ENCODE peak calls at places on chromosome 4, in five cellular contexts. J is H9; U is mesothelial cell of epicardium; A is CD4-positive, alpha-beta T cell; G is endothelial cell. Y is an unnamed sample.

GRCh38 chr4:3630934-3631585 is 98.8 kb upstream of the LRPAP1 start:
- DNase-seq in U (no peak), A (no peak), J (no peak), G (no peak), Y (no peak)

GRCh38 chr4:77994194-77994721 is 62.9 kb upstream of the FRAS1 start:
- DNase-seq in G (peak; percentile 62), J (peak; percentile 78), A (no peak), U (peak; percentile 58), Y (peak; percentile 20)

GRCh38 chr4:683982-684571 is 4.9 kb downstream of the SLC49A3 start:
- DNase-seq in J (peak; percentile 89), A (no peak), G (peak; percentile 77), U (no peak), Y (no peak)

GRCh38 chr4:69760455-69760854 is at the start of gene SULT1B1:
- DNase-seq in J (no peak), U (no peak), G (no peak), A (peak; percentile 45), Y (no peak)

GRCh38 chr4:158788608-158789007 is 19.8 kb downstream of the FNIP2 start:
- DNase-seq in G (no peak), U (no peak), A (no peak), J (no peak), Y (no peak)

GRCh38 chr4:79049840-79050520 is 110.7 kb upstream of the PAQR3 start:
- DNase-seq in J (no peak), G (no peak), A (no peak), U (no peak), Y (no peak)

GRCh38 chr4:98377626-98378025 is 116.4 kb downstream of the RAP1GDS1 start:
- DNase-seq in G (no peak), A (no peak), J (no peak), U (no peak), Y (no peak)

GRCh38 chr4:6134612-6135220 is 65.6 kb downstream of the JAKMIP1 start:
- DNase-seq in U (no peak), J (peak; percentile 51), G (no peak), A (peak; percentile 12), Y (no peak)

GRCh38 chr4:54662123-54662522 is 4.4 kb downstream of the KIT start:
- DNase-seq in G (no peak), A (no peak), U (no peak), J (no peak), Y (no peak)

GRCh38 chr4:165540206-165540865 is 161.5 kb downstream of the CPE start:
- DNase-seq in A (no peak), U (no peak), J (no peak), G (no peak), Y (no peak)

GRCh38 chr4:75800972-75801371 is 76.6 kb downstream of the USO1 start:
- DNase-seq in J (no peak), G (no peak), U (no peak), A (no peak), Y (no peak)

GRCh38 chr4:105158837-105159236 is 12.2 kb downstream of the TET2 start:
- DNase-seq in A (no peak), J (no peak), G (no peak), U (no peak), Y (no peak)

GRCh38 chr4:165472943-165473676 is 94.3 kb downstream of the CPE start:
- DNase-seq in J (no peak), G (no peak), A (no peak), U (no peak), Y (no peak)

GRCh38 chr4:26916195-26916594 is 55.6 kb downstream of the STIM2 start:
- DNase-seq in U (no peak), J (no peak), A (no peak), G (no peak), Y (no peak)

GRCh38 chr4:155758500-155759371 is at the start of gene GUCY1B1:
- DNase-seq in G (peak; percentile 84), U (peak; percentile 88), A (peak; percentile 55), J (peak; percentile 97), Y (peak; percentile 70)

GRCh38 chr4:23584024-23584423 is 305.8 kb downstream of the PPARGC1A start:
- DNase-seq in G (no peak), U (no peak), J (no peak), A (no peak), Y (no peak)

GRCh38 chr4:4752025-4752424 is 107.4 kb upstream of the MSX1 start:
- DNase-seq in G (no peak), A (no peak), U (no peak), J (no peak), Y (no peak)

GRCh38 chr4:75555294-75556164 is at the start of gene ODAPH:
- DNase-seq in A (no peak), J (no peak), G (no peak), U (no peak), Y (no peak)

GRCh38 chr4:3483471-3483921 is 20.4 kb downstream of the DOK7 start:
- DNase-seq in U (no peak), G (no peak), J (no peak), A (no peak), Y (no peak)

GRCh38 chr4:16794816-16795445 is 103.5 kb downstream of the LDB2 start:
- DNase-seq in G (peak; percentile 84), A (no peak), J (peak; percentile 74), U (peak; percentile 44), Y (peak; percentile 49)

GRCh38 chr4:8774071-8774470 is 97.6 kb downstream of the HMX1 start:
- DNase-seq in J (no peak), U (no peak), G (no peak), A (no peak), Y (no peak)

GRCh38 chr4:90198086-90198847 is 71.1 kb downstream of the CCSER1 start:
- DNase-seq in A (no peak), U (no peak), G (no peak), J (peak; percentile 43), Y (no peak)

GRCh38 chr4:124904723-124905390 is 192.3 kb upstream of the ANKRD50 start:
- DNase-seq in A (no peak), G (no peak), J (no peak), U (no peak), Y (no peak)

GRCh38 chr4:8907596-8908205 is 36.1 kb upstream of the HMX1 start:
- DNase-seq in G (no peak), J (peak; percentile 24), A (peak; percentile 16), U (no peak), Y (no peak)

GRCh38 chr4:69743476-69744156 is 16.8 kb downstream of the SULT1B1 start:
- DNase-seq in A (no peak), G (no peak), U (no peak), J (no peak), Y (no peak)

GRCh38 chr4:177434667-177435066 is 7.6 kb downstream of the AGA start:
- DNase-seq in A (no peak), U (no peak), G (no peak), J (no peak), Y (no peak)

GRCh38 chr4:7132730-7133582 is 59.4 kb upstream of the SORCS2 start:
- DNase-seq in A (no peak), G (no peak), U (no peak), J (no peak), Y (no peak)

GRCh38 chr4:173317003-173317402 is 17.2 kb downstream of the HMGB2 start:
- DNase-seq in U (no peak), G (peak; percentile 33), A (no peak), J (peak; percentile 51), Y (no peak)

GRCh38 chr4:151407018-151407417 is 2.0 kb upstream of the FHIP1A start:
- DNase-seq in U (no peak), G (no peak), J (no peak), A (no peak), Y (no peak)

GRCh38 chr4:151400343-151400742 is 8.6 kb upstream of the FHIP1A start:
- DNase-seq in A (no peak), G (no peak), U (no peak), J (no peak), Y (no peak)

GRCh38 chr4:151402150-151402865 is 6.7 kb upstream of the FHIP1A start:
- DNase-seq in G (no peak), J (no peak), U (no peak), A (no peak), Y (no peak)

GRCh38 chr4:151401739-151402138 is 7.2 kb upstream of the FHIP1A start:
- DNase-seq in G (no peak), U (no peak), J (no peak), A (no peak), Y (no peak)

GRCh38 chr4:151403656-151404055 is 5.3 kb upstream of the FHIP1A start:
- DNase-seq in G (no peak), J (no peak), U (no peak), A (no peak), Y (no peak)
- TF ChIP-seq CTCF in G (no peak), J (no peak), U (no peak), A (no peak), Y (no peak)

GRCh38 chr4:144646523-144647094 is 653 bp downstream of the HHIP start:
- DNase-seq in G (peak; percentile 37), A (no peak), U (peak; percentile 41), J (peak; percentile 38), Y (no peak)
- TF ChIP-seq CTCF in G (no peak), A (no peak), U (no peak), J (no peak), Y (peak; percentile 37)

DNA sequence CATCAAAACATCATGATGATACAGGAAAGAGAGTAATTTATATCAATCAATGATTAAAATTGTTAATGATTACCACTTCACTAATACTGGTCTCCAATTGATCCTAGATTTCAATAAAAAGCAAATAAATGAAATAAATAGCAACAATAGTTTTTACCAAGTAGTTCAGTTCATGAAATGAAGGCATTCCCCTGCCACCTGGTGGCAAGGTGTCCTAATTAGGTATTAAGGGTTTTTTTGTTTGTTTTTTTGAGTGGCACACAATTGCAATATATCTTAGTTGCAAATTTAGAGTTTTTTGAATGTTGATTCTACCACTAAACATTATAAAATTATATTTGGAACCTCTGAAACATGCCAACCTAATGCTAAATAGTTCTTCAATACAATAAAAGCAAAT is 157.4 kb upstream of the PDE5A start:
- DNase-seq in A (no peak), U (no peak), J (no peak), G (no peak), Y (no peak)
- TF ChIP-seq CTCF in A (no peak), U (no peak), J (peak; percentile 69), G (peak; percentile 35), Y (peak; percentile 53)

DNA sequence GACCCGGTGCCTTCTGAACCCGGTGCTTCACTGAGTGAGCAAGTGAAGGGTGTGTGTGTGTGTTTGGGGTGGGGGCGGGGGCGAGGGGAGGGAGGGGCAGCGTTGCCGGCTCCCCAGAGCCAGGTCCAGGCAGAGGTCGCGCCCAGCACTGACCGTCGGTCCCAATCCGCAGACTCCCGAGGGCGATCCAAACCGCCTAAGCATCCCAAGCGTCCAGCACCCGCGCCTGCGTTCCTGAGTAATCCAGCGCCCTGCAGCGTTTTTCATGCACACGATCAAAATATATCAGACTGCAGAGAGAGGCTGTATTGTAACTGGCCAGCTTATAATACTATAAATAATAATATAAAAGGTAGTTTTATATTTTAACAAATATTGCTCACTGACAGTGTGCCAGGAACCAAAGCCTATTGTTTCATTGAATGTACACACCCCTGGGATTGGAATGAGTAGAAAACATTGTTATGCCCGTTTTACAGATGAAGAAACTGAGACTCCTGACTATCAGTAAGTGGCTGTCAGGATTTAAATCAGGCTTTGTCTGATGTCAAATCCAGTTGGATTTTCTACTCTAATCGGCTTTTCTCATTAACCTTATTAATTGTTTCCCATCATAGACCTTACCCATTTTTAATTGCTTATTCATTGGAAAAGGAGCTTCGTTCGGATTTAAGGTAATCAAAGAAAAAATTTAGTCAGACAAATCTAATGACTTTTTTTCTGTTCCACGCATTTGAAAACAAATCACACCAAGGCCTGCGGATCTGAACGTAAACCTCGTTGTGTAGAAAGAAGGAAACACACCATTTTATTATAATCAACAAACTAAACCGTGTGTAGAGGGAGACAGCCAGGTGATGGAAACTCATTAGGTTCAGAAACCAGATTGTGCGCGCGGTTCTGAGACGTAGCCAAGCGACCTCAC is 4.0 kb upstream of the NKX3-2 start:
- DNase-seq in J (no peak), U (peak; percentile 37), G (peak; percentile 30), A (no peak), Y (no peak)
- TF ChIP-seq CTCF in J (no peak), U (no peak), G (no peak), A (no peak), Y (no peak)

Y was measured in progenitor cell of endocrine pancreas.